ENCODE peak calls at places on chromosome 1, in four cellular contexts. J, P, L and U are unnamed samples.

GRCh38 chr1:9253706-9254105 is 19.1 kb downstream of the H6PD start:
- DNase-seq in P (no peak), J (no peak), L (no peak), U (no peak)

GRCh38 chr1:183470147-183470960 is 1.9 kb upstream of the SMG7 start:
- DNase-seq in P (peak; percentile 63), J (peak; percentile 72), L (peak; percentile 85), U (peak; percentile 75)

GRCh38 chr1:39270368-39270767 is 65.9 kb downstream of the MACF1 start:
- DNase-seq in J (no peak), P (no peak), L (no peak), U (no peak)

GRCh38 chr1:84892657-84893618 is at the start of gene LPAR3:
- DNase-seq in L (no peak), J (no peak), P (peak; percentile 71), U (peak; percentile 79)

GRCh38 chr1:67020304-67020703 is 33.6 kb downstream of the SLC35D1 start:
- DNase-seq in P (no peak), L (no peak), J (no peak), U (peak; percentile 31)

GRCh38 chr1:155977607-155978324 is 581 bp downstream of the ARHGEF2 start:
- DNase-seq in L (no peak), J (no peak), P (no peak), U (peak; percentile 66)

GRCh38 chr1:22024485-22025367 is 23.3 kb downstream of the CELA3A start:
- DNase-seq in J (peak; percentile 89), P (peak; percentile 54), L (peak; percentile 80), U (peak; percentile 58)

GRCh38 chr1:19437911-19438310 is 47.4 kb downstream of the CAPZB start:
- DNase-seq in J (no peak), P (no peak), L (no peak), U (no peak)

GRCh38 chr1:64488862-64489261 is 18.9 kb downstream of the CACHD1 start:
- DNase-seq in P (no peak), L (no peak), J (no peak), U (no peak)